ENCODE peak calls at places on chromosomes 3 and 15, in nine cellular contexts. One of them, this sample, is unnamed.

GRCh38 chr3:147735662-147736061 is 326.5 kb downstream of the ZIC1 start:
- DNase-seq in upper lobe of left lung: no peak
- DNase-seq in IMR-90: no peak
- DNase-seq in HFF-Myc: no peak
- DNase-seq in upper lobe of right lung: no peak
- DNase-seq in breast epithelium: no peak
- DNase-seq in Calu3: no peak
- DNase-seq in ovary: no peak
- DNase-seq in activated CD8-positive, alpha-beta T cell treated with anti-CD3 and anti-CD28 coated beads for 36 hours: no peak
- DNase-seq in this sample: no peak

GRCh38 chr15:68731318-68731897 is 89.3 kb downstream of the ANP32A start:
- DNase-seq in IMR-90: no peak
- DNase-seq in breast epithelium: no peak
- DNase-seq in Calu3: no peak
- DNase-seq in activated CD8-positive, alpha-beta T cell treated with anti-CD3 and anti-CD28 coated beads for 36 hours: no peak
- DNase-seq in HFF-Myc: no peak
- DNase-seq in upper lobe of right lung: no peak
- DNase-seq in upper lobe of left lung: no peak
- DNase-seq in ovary: no peak
- DNase-seq in this sample: no peak

GRCh38 chr15:32956006-32956405 is 238.2 kb downstream of the GREM1 start:
- DNase-seq in upper lobe of right lung: no peak
- DNase-seq in ovary: no peak
- DNase-seq in activated CD8-positive, alpha-beta T cell treated with anti-CD3 and anti-CD28 coated beads for 36 hours: no peak
- DNase-seq in HFF-Myc: peak
- DNase-seq in IMR-90: peak
- DNase-seq in Calu3: peak
- DNase-seq in upper lobe of left lung: no peak
- DNase-seq in breast epithelium: no peak
- DNase-seq in this sample: no peak

GRCh38 chr15:56207711-56208110 is 36.0 kb downstream of the RFX7 start:
- DNase-seq in upper lobe of right lung: no peak
- DNase-seq in Calu3: no peak
- DNase-seq in breast epithelium: no peak
- DNase-seq in activated CD8-positive, alpha-beta T cell treated with anti-CD3 and anti-CD28 coated beads for 36 hours: peak
- DNase-seq in ovary: no peak
- DNase-seq in HFF-Myc: no peak
- DNase-seq in upper lobe of left lung: no peak
- DNase-seq in IMR-90: no peak
- DNase-seq in this sample: no peak

GRCh38 chr15:99564221-99565030 is 1.4 kb upstream of the MEF2A start:
- DNase-seq in activated CD8-positive, alpha-beta T cell treated with anti-CD3 and anti-CD28 coated beads for 36 hours: peak
- DNase-seq in upper lobe of left lung: peak
- DNase-seq in HFF-Myc: no peak
- DNase-seq in upper lobe of right lung: no peak
- DNase-seq in IMR-90: peak
- DNase-seq in breast epithelium: peak
- DNase-seq in Calu3: no peak
- DNase-seq in ovary: peak
- DNase-seq in this sample: no peak

GRCh38 chr3:29314727-29315088 is 33.8 kb downstream of the RBMS3 start:
- DNase-seq in Calu3: no peak
- DNase-seq in HFF-Myc: no peak
- DNase-seq in ovary: no peak
- DNase-seq in IMR-90: no peak
- DNase-seq in activated CD8-positive, alpha-beta T cell treated with anti-CD3 and anti-CD28 coated beads for 36 hours: no peak
- DNase-seq in breast epithelium: no peak
- DNase-seq in upper lobe of left lung: no peak
- DNase-seq in upper lobe of right lung: no peak
- DNase-seq in this sample: no peak

GRCh38 chr3:89586256-89586655 is 478.8 kb downstream of the EPHA3 start:
- DNase-seq in Calu3: no peak
- DNase-seq in IMR-90: no peak
- DNase-seq in activated CD8-positive, alpha-beta T cell treated with anti-CD3 and anti-CD28 coated beads for 36 hours: no peak
- DNase-seq in breast epithelium: no peak
- DNase-seq in ovary: no peak
- DNase-seq in upper lobe of right lung: no peak
- DNase-seq in upper lobe of left lung: no peak
- DNase-seq in HFF-Myc: no peak
- DNase-seq in this sample: no peak

GRCh38 chr3:46960081-46960701 is 16.4 kb downstream of the CCDC12 start:
- DNase-seq in breast epithelium: peak
- DNase-seq in upper lobe of left lung: no peak
- DNase-seq in ovary: peak
- DNase-seq in activated CD8-positive, alpha-beta T cell treated with anti-CD3 and anti-CD28 coated beads for 36 hours: peak
- DNase-seq in IMR-90: peak
- DNase-seq in Calu3: peak
- DNase-seq in HFF-Myc: peak
- DNase-seq in upper lobe of right lung: no peak
- DNase-seq in this sample: no peak

GRCh38 chr3:45957606-45958005 is 14.3 kb downstream of the CXCR6 start:
- DNase-seq in breast epithelium: no peak
- DNase-seq in IMR-90: no peak
- DNase-seq in HFF-Myc: no peak
- DNase-seq in activated CD8-positive, alpha-beta T cell treated with anti-CD3 and anti-CD28 coated beads for 36 hours: no peak
- DNase-seq in Calu3: no peak
- DNase-seq in upper lobe of left lung: no peak
- DNase-seq in upper lobe of right lung: no peak
- DNase-seq in ovary: no peak
- DNase-seq in this sample: no peak

GRCh38 chr3:146498002-146498736 is 28.8 kb upstream of the PLSCR2 start:
- DNase-seq in ovary: no peak
- DNase-seq in activated CD8-positive, alpha-beta T cell treated with anti-CD3 and anti-CD28 coated beads for 36 hours: peak
- DNase-seq in HFF-Myc: no peak
- DNase-seq in Calu3: no peak
- DNase-seq in upper lobe of left lung: no peak
- DNase-seq in upper lobe of right lung: no peak
- DNase-seq in IMR-90: no peak
- DNase-seq in breast epithelium: no peak
- DNase-seq in this sample: no peak

DNA sequence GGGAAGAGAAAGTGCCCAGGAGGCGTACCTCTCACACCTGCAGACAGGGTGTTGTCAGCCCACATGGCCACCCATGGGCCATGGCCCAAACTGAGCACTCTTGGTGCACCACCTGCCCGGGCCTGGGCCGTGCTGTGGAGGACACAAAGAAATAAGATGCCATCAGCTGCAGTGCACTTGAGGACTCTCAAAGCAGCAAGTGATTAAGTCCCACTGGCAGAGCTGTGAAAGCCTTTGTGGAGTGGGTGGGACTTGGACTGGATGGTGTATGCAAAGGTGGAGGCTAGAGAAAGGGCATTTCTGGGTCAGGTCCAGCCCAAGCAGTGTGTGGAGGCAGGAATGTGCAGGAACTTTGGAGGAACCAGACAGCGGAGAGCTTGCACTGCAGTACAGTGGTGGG is 122.3 kb downstream of the MEGF11 start:
- DNase-seq in Calu3: no peak
- DNase-seq in ovary: no peak
- DNase-seq in breast epithelium: no peak
- DNase-seq in HFF-Myc: no peak
- DNase-seq in upper lobe of left lung: peak
- DNase-seq in upper lobe of right lung: no peak
- DNase-seq in IMR-90: no peak
- DNase-seq in activated CD8-positive, alpha-beta T cell treated with anti-CD3 and anti-CD28 coated beads for 36 hours: no peak
- DNase-seq in this sample: no peak
- TF ChIP-seq CTCF in Calu3: no peak
- TF ChIP-seq CTCF in ovary: no peak
- TF ChIP-seq CTCF in breast epithelium: no peak
- TF ChIP-seq CTCF in HFF-Myc: no peak
- TF ChIP-seq CTCF in upper lobe of left lung: no peak
- TF ChIP-seq CTCF in upper lobe of right lung: no peak
- TF ChIP-seq CTCF in IMR-90: no peak
- TF ChIP-seq CTCF in activated CD8-positive, alpha-beta T cell treated with anti-CD3 and anti-CD28 coated beads for 36 hours: no peak
- TF ChIP-seq CTCF in this sample: no peak

DNA sequence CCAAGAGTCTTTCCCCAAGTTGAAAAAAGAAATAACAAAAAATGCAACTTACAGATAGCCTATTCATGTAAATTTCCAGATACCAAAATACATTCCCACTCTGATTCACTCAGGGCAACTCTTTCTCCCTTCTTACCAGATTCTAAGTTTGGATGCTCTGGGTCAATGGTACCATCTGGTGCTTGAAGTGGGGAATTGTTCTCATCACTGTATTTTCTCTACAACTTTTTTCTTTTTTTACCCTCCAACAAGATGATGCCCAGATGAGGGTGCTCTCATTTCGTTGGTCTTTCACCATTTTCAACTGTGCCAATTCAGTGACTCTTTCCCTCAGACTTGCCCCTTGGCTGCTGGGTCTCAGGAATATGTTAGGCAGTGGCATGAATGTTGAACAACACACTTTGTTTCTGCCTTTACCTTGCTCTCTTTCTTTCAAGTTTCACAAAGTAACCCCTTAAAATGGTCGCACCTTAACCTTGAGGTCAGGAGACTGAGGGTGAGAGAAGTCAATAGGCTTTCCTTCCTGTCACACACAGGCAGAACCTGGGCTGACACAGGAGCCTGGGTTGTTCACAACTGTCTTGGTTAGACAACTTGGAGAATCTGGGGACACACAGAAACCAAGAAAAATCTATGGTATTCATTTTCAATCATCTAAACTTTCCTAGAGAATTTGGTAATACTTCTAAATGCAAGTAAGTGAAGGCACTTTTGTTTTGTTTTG is 330.7 kb upstream of the SLCO3A1 start:
- DNase-seq in IMR-90: peak
- DNase-seq in breast epithelium: no peak
- DNase-seq in HFF-Myc: no peak
- DNase-seq in upper lobe of left lung: no peak
- DNase-seq in activated CD8-positive, alpha-beta T cell treated with anti-CD3 and anti-CD28 coated beads for 36 hours: no peak
- DNase-seq in upper lobe of right lung: no peak
- DNase-seq in Calu3: peak
- DNase-seq in ovary: no peak
- DNase-seq in this sample: no peak
- TF ChIP-seq CTCF in IMR-90: peak
- TF ChIP-seq CTCF in breast epithelium: peak
- TF ChIP-seq CTCF in HFF-Myc: no peak
- TF ChIP-seq CTCF in upper lobe of left lung: no peak
- TF ChIP-seq CTCF in activated CD8-positive, alpha-beta T cell treated with anti-CD3 and anti-CD28 coated beads for 36 hours: peak
- TF ChIP-seq CTCF in upper lobe of right lung: no peak
- TF ChIP-seq CTCF in Calu3: peak
- TF ChIP-seq CTCF in ovary: no peak
- TF ChIP-seq CTCF in this sample: peak

DNA sequence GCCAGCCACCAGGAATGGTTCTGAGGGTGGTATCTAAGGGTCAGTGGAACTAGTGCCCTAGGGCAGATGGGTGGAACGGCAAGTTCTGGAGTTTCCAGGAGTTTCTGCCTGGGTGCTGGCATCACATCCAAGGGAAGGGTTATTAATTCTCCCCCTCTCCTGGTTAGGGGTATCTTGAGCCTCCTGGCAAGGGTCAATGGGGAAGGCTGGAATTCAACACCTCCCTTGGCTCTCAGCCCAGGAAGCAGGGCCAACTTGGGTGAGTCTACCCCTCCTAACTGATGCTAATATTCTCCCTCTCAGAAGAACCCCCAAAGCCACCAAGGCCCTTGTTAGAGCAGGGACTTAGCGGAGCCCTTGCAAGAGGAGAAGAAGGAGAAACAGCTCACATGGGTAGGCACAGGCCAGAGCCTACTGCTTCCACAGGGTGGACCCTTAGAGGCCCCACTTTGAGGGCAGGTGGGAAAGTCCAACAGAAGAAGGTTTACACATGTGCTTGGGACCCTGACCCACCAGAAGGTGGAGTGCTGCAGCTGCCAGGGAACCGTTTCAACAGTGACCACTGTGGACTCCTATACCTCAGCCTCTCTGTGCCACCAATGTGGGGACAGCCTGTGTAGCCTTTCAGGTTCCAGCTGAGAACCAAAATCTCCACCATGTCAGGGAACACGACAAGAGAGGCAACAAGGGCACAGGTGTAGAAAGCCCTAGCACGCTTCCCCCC is 3.3 kb downstream of the TMEM115 start:
- DNase-seq in upper lobe of right lung: no peak
- DNase-seq in activated CD8-positive, alpha-beta T cell treated with anti-CD3 and anti-CD28 coated beads for 36 hours: no peak
- DNase-seq in HFF-Myc: no peak
- DNase-seq in IMR-90: no peak
- DNase-seq in upper lobe of left lung: no peak
- DNase-seq in breast epithelium: no peak
- DNase-seq in ovary: no peak
- DNase-seq in Calu3: no peak
- DNase-seq in this sample: no peak
- TF ChIP-seq CTCF in upper lobe of right lung: no peak
- TF ChIP-seq CTCF in activated CD8-positive, alpha-beta T cell treated with anti-CD3 and anti-CD28 coated beads for 36 hours: no peak
- TF ChIP-seq CTCF in HFF-Myc: no peak
- TF ChIP-seq CTCF in IMR-90: no peak
- TF ChIP-seq CTCF in upper lobe of left lung: no peak
- TF ChIP-seq CTCF in breast epithelium: no peak
- TF ChIP-seq CTCF in ovary: no peak
- TF ChIP-seq CTCF in Calu3: no peak
- TF ChIP-seq CTCF in this sample: no peak

GRCh38 chr3:68017069-68017468 is 362.7 kb upstream of the SUCLG2 start:
- DNase-seq in upper lobe of right lung: no peak
- DNase-seq in breast epithelium: no peak
- DNase-seq in IMR-90: no peak
- DNase-seq in ovary: no peak
- DNase-seq in activated CD8-positive, alpha-beta T cell treated with anti-CD3 and anti-CD28 coated beads for 36 hours: no peak
- DNase-seq in upper lobe of left lung: no peak
- DNase-seq in Calu3: no peak
- DNase-seq in HFF-Myc: no peak
- DNase-seq in this sample: no peak

DNA sequence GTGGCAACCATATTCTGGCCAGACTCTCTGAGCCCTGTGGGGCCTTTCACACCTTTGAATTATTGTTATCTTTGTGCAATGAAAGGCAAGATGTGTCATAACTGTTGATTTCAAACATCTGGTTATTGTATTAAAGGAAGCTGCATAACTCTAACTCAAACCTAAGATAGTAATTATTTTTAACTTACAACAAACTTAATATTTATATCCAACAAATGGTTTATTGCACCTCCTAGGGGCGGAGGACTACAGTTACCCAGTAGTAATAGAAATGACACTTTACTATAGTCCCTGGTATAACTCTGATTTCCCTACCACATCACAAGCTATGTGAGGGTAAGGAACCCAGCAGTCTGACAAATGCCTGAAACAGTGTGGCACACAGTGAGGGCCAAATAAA is 363.9 kb upstream of the SUCLG2 start:
- DNase-seq in ovary: no peak
- DNase-seq in HFF-Myc: no peak
- DNase-seq in Calu3: no peak
- DNase-seq in breast epithelium: no peak
- DNase-seq in IMR-90: no peak
- DNase-seq in activated CD8-positive, alpha-beta T cell treated with anti-CD3 and anti-CD28 coated beads for 36 hours: no peak
- DNase-seq in upper lobe of right lung: no peak
- DNase-seq in upper lobe of left lung: no peak
- DNase-seq in this sample: no peak
- TF ChIP-seq CTCF in ovary: no peak
- TF ChIP-seq CTCF in HFF-Myc: no peak
- TF ChIP-seq CTCF in Calu3: no peak
- TF ChIP-seq CTCF in breast epithelium: no peak
- TF ChIP-seq CTCF in IMR-90: peak
- TF ChIP-seq CTCF in activated CD8-positive, alpha-beta T cell treated with anti-CD3 and anti-CD28 coated beads for 36 hours: no peak
- TF ChIP-seq CTCF in upper lobe of right lung: no peak
- TF ChIP-seq CTCF in upper lobe of left lung: no peak
- TF ChIP-seq CTCF in this sample: no peak

This sample was measured in type B pancreatic cell.